ENCODE peak calls at places on chromosomes 2 and 18, in five cellular contexts. One of them, this sample, is unnamed.

GRCh38 chr2:145846986-145847385 is 1327.1 kb upstream of the ZEB2 start:
- DNase-seq in H9: no peak
- DNase-seq in LNCaP clone FGC: no peak
- DNase-seq in omental fat pad: no peak
- DNase-seq in GM12878: no peak
- DNase-seq in this sample: no peak

GRCh38 chr2:178069551-178069950 is 3.0 kb downstream of the PDE11A start:
- DNase-seq in H9: no peak
- DNase-seq in LNCaP clone FGC: no peak
- DNase-seq in omental fat pad: no peak
- DNase-seq in GM12878: no peak
- DNase-seq in this sample: no peak

GRCh38 chr2:241135737-241136136 is 13.5 kb downstream of the PASK start:
- DNase-seq in H9: no peak
- DNase-seq in LNCaP clone FGC: no peak
- DNase-seq in omental fat pad: no peak
- DNase-seq in GM12878: no peak
- DNase-seq in this sample: no peak

GRCh38 chr2:236862961-236863728 is 222.5 kb upstream of the COPS8 start:
- DNase-seq in H9: peak; percentile 8
- DNase-seq in LNCaP clone FGC: no peak
- DNase-seq in omental fat pad: no peak
- DNase-seq in GM12878: peak; percentile 36
- DNase-seq in this sample: no peak

GRCh38 chr18:2826581-2826980 is 20.2 kb upstream of the EMILIN2 start:
- DNase-seq in H9: no peak
- DNase-seq in LNCaP clone FGC: no peak
- DNase-seq in omental fat pad: no peak
- DNase-seq in GM12878: no peak
- DNase-seq in this sample: no peak

GRCh38 chr18:32775628-32776027 is 2.8 kb upstream of the KLHL14 start:
- DNase-seq in H9: no peak
- DNase-seq in LNCaP clone FGC: no peak
- DNase-seq in omental fat pad: no peak
- DNase-seq in GM12878: no peak
- DNase-seq in this sample: no peak

GRCh38 chr2:240226672-240227537 is 86.4 kb upstream of the OTOS start:
- DNase-seq in H9: peak; percentile 16
- DNase-seq in LNCaP clone FGC: no peak
- DNase-seq in omental fat pad: no peak
- DNase-seq in GM12878: no peak
- DNase-seq in this sample: peak; percentile 14

GRCh38 chr2:21118302-21118920 is 5.4 kb upstream of the TDRD15 start:
- DNase-seq in H9: peak; percentile 34
- DNase-seq in LNCaP clone FGC: peak; percentile 11
- DNase-seq in omental fat pad: no peak
- DNase-seq in GM12878: no peak
- DNase-seq in this sample: peak; percentile 45

GRCh38 chr2:237441605-237442004 is 27.6 kb upstream of the COL6A3 start:
- DNase-seq in H9: no peak
- DNase-seq in LNCaP clone FGC: no peak
- DNase-seq in omental fat pad: no peak
- DNase-seq in GM12878: no peak
- DNase-seq in this sample: no peak

GRCh38 chr2:79801082-79801481 is 288.2 kb downstream of the CTNNA2 start:
- DNase-seq in H9: no peak
- DNase-seq in LNCaP clone FGC: no peak
- DNase-seq in omental fat pad: no peak
- DNase-seq in GM12878: no peak
- DNase-seq in this sample: peak; percentile 68

GRCh38 chr2:218782529-218782845 is 540 bp downstream of the CYP27A1 start:
- DNase-seq in H9: no peak
- DNase-seq in LNCaP clone FGC: no peak
- DNase-seq in omental fat pad: no peak
- DNase-seq in GM12878: no peak
- DNase-seq in this sample: no peak

GRCh38 chr2:219271021-219271420 is 8.1 kb upstream of the DNAJB2 start:
- DNase-seq in H9: no peak
- DNase-seq in LNCaP clone FGC: no peak
- DNase-seq in omental fat pad: no peak
- DNase-seq in GM12878: no peak
- DNase-seq in this sample: no peak

GRCh38 chr2:222174450-222174849 is 124.3 kb downstream of the PAX3 start:
- DNase-seq in H9: peak; percentile 38
- DNase-seq in LNCaP clone FGC: no peak
- DNase-seq in omental fat pad: no peak
- DNase-seq in GM12878: no peak
- DNase-seq in this sample: no peak

GRCh38 chr2:235049069-235049468 is 97.3 kb downstream of the SH3BP4 start:
- DNase-seq in H9: no peak
- DNase-seq in LNCaP clone FGC: no peak
- DNase-seq in omental fat pad: no peak
- DNase-seq in GM12878: no peak
- DNase-seq in this sample: no peak

GRCh38 chr2:144477943-144478283 is 42.0 kb downstream of the ZEB2 start:
- DNase-seq in H9: no peak
- DNase-seq in LNCaP clone FGC: no peak
- DNase-seq in omental fat pad: no peak
- DNase-seq in GM12878: no peak
- DNase-seq in this sample: peak; percentile 56

GRCh38 chr2:48131503-48132293 is 225.4 kb upstream of the FBXO11 start:
- DNase-seq in H9: no peak
- DNase-seq in LNCaP clone FGC: no peak
- DNase-seq in omental fat pad: no peak
- DNase-seq in GM12878: no peak
- DNase-seq in this sample: no peak

GRCh38 chr18:49151482-49151881 is 200.7 kb upstream of the SMAD7 start:
- DNase-seq in H9: no peak
- DNase-seq in LNCaP clone FGC: no peak
- DNase-seq in omental fat pad: no peak
- DNase-seq in GM12878: no peak
- DNase-seq in this sample: no peak

GRCh38 chr2:205957452-205958154 is 128.4 kb downstream of the INO80D start:
- DNase-seq in H9: peak; percentile 60
- DNase-seq in LNCaP clone FGC: no peak
- DNase-seq in omental fat pad: no peak
- DNase-seq in GM12878: no peak
- DNase-seq in this sample: no peak

GRCh38 chr2:49788300-49788699 is 634.0 kb upstream of the FSHR start:
- DNase-seq in H9: no peak
- DNase-seq in LNCaP clone FGC: no peak
- DNase-seq in omental fat pad: no peak
- DNase-seq in GM12878: no peak
- DNase-seq in this sample: no peak

GRCh38 chr2:28539095-28539494 is 43.2 kb downstream of the PLB1 start:
- DNase-seq in H9: no peak
- DNase-seq in LNCaP clone FGC: no peak
- DNase-seq in omental fat pad: no peak
- DNase-seq in GM12878: no peak
- DNase-seq in this sample: no peak

GRCh38 chr2:173982918-173983317 is 17.7 kb upstream of the SP3 start:
- DNase-seq in H9: no peak
- DNase-seq in LNCaP clone FGC: no peak
- DNase-seq in omental fat pad: no peak
- DNase-seq in GM12878: no peak
- DNase-seq in this sample: no peak

GRCh38 chr2:195343942-195344530 is 313.0 kb upstream of the SLC39A10 start:
- DNase-seq in H9: no peak
- DNase-seq in LNCaP clone FGC: no peak
- DNase-seq in omental fat pad: no peak
- DNase-seq in GM12878: no peak
- DNase-seq in this sample: no peak

GRCh38 chr2:183606718-183607085 is 482.5 kb downstream of the NUP35 start:
- DNase-seq in H9: no peak
- DNase-seq in LNCaP clone FGC: no peak
- DNase-seq in omental fat pad: no peak
- DNase-seq in GM12878: no peak
- DNase-seq in this sample: no peak

GRCh38 chr2:160562730-160563129 is 69.1 kb upstream of the RBMS1 start:
- DNase-seq in H9: no peak
- DNase-seq in LNCaP clone FGC: no peak
- DNase-seq in omental fat pad: no peak
- DNase-seq in GM12878: no peak
- DNase-seq in this sample: no peak

GRCh38 chr2:62412347-62412742 is 93.7 kb downstream of the TMEM17 start:
- DNase-seq in H9: no peak
- DNase-seq in LNCaP clone FGC: no peak
- DNase-seq in omental fat pad: no peak
- DNase-seq in GM12878: no peak
- DNase-seq in this sample: no peak

GRCh38 chr18:68623342-68623741 is 91.6 kb downstream of the TMX3 start:
- DNase-seq in H9: peak; percentile 60
- DNase-seq in LNCaP clone FGC: peak; percentile 40
- DNase-seq in omental fat pad: no peak
- DNase-seq in GM12878: no peak
- DNase-seq in this sample: peak; percentile 72
- TF ChIP-seq CTCF in H9: peak; percentile 88
- TF ChIP-seq CTCF in LNCaP clone FGC: peak; percentile 81
- TF ChIP-seq CTCF in omental fat pad: no peak
- TF ChIP-seq CTCF in GM12878: peak; percentile 62
- TF ChIP-seq CTCF in this sample: peak; percentile 74

DNA sequence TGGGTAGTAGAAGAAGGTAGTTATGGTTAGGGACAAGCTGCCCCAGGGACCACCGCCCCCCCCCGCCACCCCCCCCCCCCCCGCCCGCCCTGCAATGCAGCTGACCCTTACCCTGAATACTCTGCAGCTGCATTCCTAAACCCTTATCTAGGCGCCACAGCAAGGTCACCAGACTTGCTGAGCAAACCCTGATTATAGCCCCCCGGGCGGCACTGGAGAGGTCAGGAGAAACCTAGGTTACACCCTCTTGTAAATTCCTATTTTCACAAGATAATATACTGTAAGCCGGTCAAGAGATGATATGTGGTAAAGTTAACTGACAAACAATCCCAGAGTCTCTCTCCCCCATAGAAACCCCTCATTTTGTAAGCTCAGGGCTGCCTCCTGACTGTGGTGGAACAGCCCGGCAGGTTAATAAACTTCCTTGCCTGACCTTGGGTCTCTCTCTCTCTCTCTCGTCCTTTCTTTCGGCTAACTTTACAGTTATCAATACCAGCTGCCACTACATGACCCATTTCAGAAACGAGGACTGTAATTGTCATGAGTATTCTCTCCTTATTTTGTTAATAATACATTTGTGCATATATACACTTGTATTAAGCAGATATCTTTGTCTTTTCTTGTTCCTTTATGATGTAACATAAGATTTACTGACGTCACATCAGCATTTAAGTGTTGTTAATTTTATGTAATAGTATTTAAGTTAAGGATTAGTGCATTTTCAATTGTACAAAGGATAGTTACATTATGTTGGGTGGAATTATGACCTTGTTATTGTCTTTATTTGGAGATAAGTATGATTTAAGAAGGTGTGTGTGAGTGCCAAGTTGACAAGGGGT is 22.8 kb upstream of the SMAD4 start:
- DNase-seq in H9: no peak
- DNase-seq in LNCaP clone FGC: no peak
- DNase-seq in omental fat pad: no peak
- DNase-seq in GM12878: no peak
- DNase-seq in this sample: no peak
- TF ChIP-seq CTCF in H9: no peak
- TF ChIP-seq CTCF in LNCaP clone FGC: no peak
- TF ChIP-seq CTCF in omental fat pad: no peak
- TF ChIP-seq CTCF in GM12878: no peak
- TF ChIP-seq CTCF in this sample: no peak

DNA sequence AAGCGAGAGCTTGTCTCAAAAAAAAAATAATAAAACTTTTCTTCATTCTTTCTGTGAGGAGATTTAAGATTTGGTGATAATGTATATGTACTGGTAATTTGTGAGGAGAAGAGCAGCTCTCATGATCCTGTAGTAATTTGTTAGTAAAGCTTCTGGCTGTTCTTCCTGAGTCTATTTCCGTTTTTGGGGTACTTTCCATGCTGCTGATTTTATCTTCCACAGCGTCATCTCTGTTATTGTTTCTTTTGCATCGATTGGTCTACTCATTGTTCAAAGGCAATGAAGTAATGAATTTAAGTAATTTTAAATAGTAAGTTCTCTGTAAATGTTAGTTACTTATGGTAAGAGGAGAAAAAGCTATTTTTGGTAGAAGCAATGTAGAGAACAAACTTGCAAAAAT is 12.0 kb downstream of the NDUFAF7 start:
- DNase-seq in H9: no peak
- DNase-seq in LNCaP clone FGC: no peak
- DNase-seq in omental fat pad: no peak
- DNase-seq in GM12878: no peak
- DNase-seq in this sample: no peak
- TF ChIP-seq CTCF in H9: no peak
- TF ChIP-seq CTCF in LNCaP clone FGC: no peak
- TF ChIP-seq CTCF in omental fat pad: no peak
- TF ChIP-seq CTCF in GM12878: no peak
- TF ChIP-seq CTCF in this sample: no peak

GRCh38 chr2:164696634-164697033 is 75.4 kb upstream of the GRB14 start:
- DNase-seq in H9: no peak
- DNase-seq in LNCaP clone FGC: no peak
- DNase-seq in omental fat pad: no peak
- DNase-seq in GM12878: no peak
- DNase-seq in this sample: no peak
- TF ChIP-seq CTCF in H9: no peak
- TF ChIP-seq CTCF in LNCaP clone FGC: no peak
- TF ChIP-seq CTCF in omental fat pad: no peak
- TF ChIP-seq CTCF in GM12878: no peak
- TF ChIP-seq CTCF in this sample: no peak